ENCODE peak calls at places on chromosomes 4 and X, in eight cellular contexts. E, J, P, K, M, Z, N and B are unnamed samples.

GRCh38 chrX:29397506-29397905 is 810.3 kb downstream of the IL1RAPL1 start:
- DNase-seq in E (no peak), J (peak), P (peak), K (peak), M (peak), Z (no peak), N (no peak), B (no peak)

GRCh38 chrX:120560405-120560841 is 339 bp downstream of the CUL4B start:
- DNase-seq in E (peak), J (no peak), P (no peak), K (peak), M (no peak), Z (no peak), N (peak), B (peak)

GRCh38 chrX:3425031-3425430 is 78.6 kb upstream of the MXRA5 start:
- DNase-seq in E (no peak), J (no peak), P (no peak), K (no peak), M (no peak), Z (no peak), N (no peak), B (no peak)

GRCh38 chr4:138513535-138513934 is 271.4 kb upstream of the SLC7A11 start:
- DNase-seq in E (no peak), J (no peak), P (no peak), K (no peak), M (no peak), Z (no peak), N (no peak), B (no peak)

GRCh38 chr4:169756971-169757574 is 671 bp downstream of the HPF1 start:
- DNase-seq in E (no peak), J (no peak), P (no peak), K (no peak), M (peak), Z (no peak), N (no peak), B (peak)

GRCh38 chr4:161454860-161455259 is 708.9 kb downstream of the FSTL5 start:
- DNase-seq in E (no peak), J (no peak), P (no peak), K (no peak), M (no peak), Z (no peak), N (no peak), B (no peak)

GRCh38 chr4:24433515-24434192 is 150.7 kb downstream of the DHX15 start:
- DNase-seq in E (peak), J (no peak), P (no peak), K (no peak), M (no peak), Z (no peak), N (no peak), B (no peak)

GRCh38 chr4:665381-665750 is 8.7 kb downstream of the ATP5ME start:
- DNase-seq in E (no peak), J (no peak), P (no peak), K (no peak), M (no peak), Z (no peak), N (no peak), B (no peak)

GRCh38 chr4:128228021-128228571 is 59.5 kb downstream of the PGRMC2 start:
- DNase-seq in E (no peak), J (no peak), P (no peak), K (no peak), M (peak), Z (no peak), N (no peak), B (no peak)

GRCh38 chr4:71141125-71141524 is 147.7 kb downstream of the DCK start:
- DNase-seq in E (no peak), J (no peak), P (no peak), K (peak), M (no peak), Z (no peak), N (no peak), B (peak)

GRCh38 chr4:967113-968104 is 6.0 kb downstream of the DGKQ start:
- DNase-seq in E (no peak), J (no peak), P (no peak), K (no peak), M (no peak), Z (no peak), N (no peak), B (no peak)

GRCh38 chr4:165489786-165490185 is 111.0 kb downstream of the CPE start:
- DNase-seq in E (no peak), J (no peak), P (no peak), K (peak), M (no peak), Z (no peak), N (no peak), B (no peak)

GRCh38 chrX:17174671-17175070 is 200.3 kb upstream of the NHS start:
- DNase-seq in E (peak), J (no peak), P (no peak), K (no peak), M (no peak), Z (no peak), N (no peak), B (no peak)

GRCh38 chr4:26220704-26221103 is 100.1 kb upstream of the RBPJ start:
- DNase-seq in E (no peak), J (peak), P (peak), K (peak), M (peak), Z (no peak), N (no peak), B (no peak)

GRCh38 chr4:100486496-100486895 is 31.3 kb downstream of the EMCN start:
- DNase-seq in E (no peak), J (no peak), P (no peak), K (no peak), M (no peak), Z (no peak), N (peak), B (no peak)

GRCh38 chrX:69014200-69014599 is 151.1 kb downstream of the PJA1 start:
- DNase-seq in E (no peak), J (no peak), P (no peak), K (peak), M (peak), Z (peak), N (no peak), B (no peak)

GRCh38 chrX:23773601-23774175 is 9.3 kb upstream of the SAT1 start:
- DNase-seq in E (no peak), J (no peak), P (no peak), K (no peak), M (no peak), Z (no peak), N (no peak), B (peak)

DNA sequence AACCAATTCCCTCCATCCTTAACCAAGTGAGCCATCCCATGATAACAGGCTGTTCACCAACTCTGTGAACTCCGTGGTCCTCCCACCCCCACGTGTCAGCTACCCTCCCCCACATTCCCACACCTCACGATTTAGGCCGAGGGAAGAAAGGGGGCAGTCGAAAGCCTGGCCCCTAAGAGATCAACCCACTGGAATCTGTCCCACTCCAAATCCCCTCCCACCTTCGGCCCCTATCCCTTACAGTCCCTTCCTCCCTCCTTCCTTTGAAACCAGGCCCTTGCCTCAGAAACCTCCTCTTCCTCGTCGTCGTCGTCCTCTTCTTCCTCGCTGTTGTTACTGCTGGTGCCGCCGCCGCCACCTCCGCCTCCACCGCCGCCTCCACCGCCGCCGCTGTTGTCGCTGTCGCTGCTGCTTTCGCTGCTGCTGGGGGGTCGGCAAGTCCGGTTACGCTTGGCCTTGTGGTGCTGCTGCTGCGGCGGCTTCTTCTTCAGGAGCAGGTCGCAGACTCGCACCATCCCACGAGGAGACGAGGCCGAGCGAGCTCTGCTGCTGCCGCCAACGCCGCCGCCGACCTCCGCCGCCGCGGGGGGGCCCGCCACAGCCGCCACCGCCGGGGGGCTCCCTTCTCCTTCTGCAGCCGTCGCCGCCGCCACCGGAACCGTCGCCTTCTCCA is 467 bp downstream of the ANKRD17 start:
- DNase-seq in E (no peak), J (peak), P (no peak), K (peak), M (peak), Z (no peak), N (no peak), B (peak)
- TF ChIP-seq CTCF in E (peak), J (no peak), P (no peak), K (no peak), M (peak), Z (peak), N (no peak), B (peak)

GRCh38 chr4:38819569-38819968 is 15.0 kb upstream of the TLR1 start:
- DNase-seq in E (no peak), J (no peak), P (no peak), K (no peak), M (peak), Z (no peak), N (no peak), B (peak)

GRCh38 chr4:38820329-38821061 is 15.9 kb upstream of the TLR1 start:
- DNase-seq in E (no peak), J (no peak), P (no peak), K (no peak), M (no peak), Z (no peak), N (no peak), B (peak)

GRCh38 chr4:38818441-38818976 is 13.9 kb upstream of the TLR1 start:
- DNase-seq in E (no peak), J (no peak), P (no peak), K (no peak), M (no peak), Z (no peak), N (no peak), B (peak)

GRCh38 chr4:38811307-38811706 is 6.7 kb upstream of the TLR1 start:
- DNase-seq in E (no peak), J (no peak), P (no peak), K (no peak), M (no peak), Z (no peak), N (no peak), B (no peak)

GRCh38 chr4:38815879-38816782 is 11.5 kb upstream of the TLR1 start:
- DNase-seq in E (no peak), J (no peak), P (no peak), K (peak), M (no peak), Z (no peak), N (no peak), B (peak)
- H3K4me3 ChIP-seq in E (no peak), J (no peak), P (no peak), K (no peak), M (no peak), Z (no peak), N (no peak), B (no peak)

DNA sequence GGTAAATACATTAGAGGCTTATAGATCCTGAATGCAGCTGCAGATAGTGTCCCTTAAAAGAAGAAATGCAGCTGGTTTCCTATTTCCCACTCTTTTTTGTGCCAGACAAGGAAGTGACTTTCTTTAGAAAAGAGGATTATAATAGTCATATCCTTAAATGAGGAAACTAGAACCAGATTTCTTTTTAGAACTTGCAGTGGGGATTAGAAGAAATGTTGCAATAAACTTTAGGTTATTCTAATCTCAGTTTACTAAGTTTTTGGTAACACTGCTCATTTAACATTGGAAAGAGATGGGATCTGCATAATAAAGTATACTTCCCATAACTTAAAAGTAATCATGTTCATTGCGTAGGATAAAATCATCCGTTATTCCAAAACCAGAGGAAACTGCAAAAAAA is 101.9 kb downstream of the SLIT2 start:
- DNase-seq in E (no peak), J (no peak), P (no peak), K (no peak), M (no peak), Z (no peak), N (no peak), B (no peak)
- TF ChIP-seq CTCF in E (no peak), J (no peak), P (no peak), K (no peak), M (no peak), Z (no peak), N (no peak), B (no peak)

GRCh38 chr4:36624030-36624429 is 342.6 kb downstream of the DTHD1 start:
- DNase-seq in E (no peak), J (no peak), P (no peak), K (no peak), M (no peak), Z (no peak), N (no peak), B (no peak)
- H3K4me3 ChIP-seq in E (no peak), J (no peak), P (no peak), K (no peak), M (no peak), Z (no peak), N (no peak), B (no peak)

GRCh38 chrX:12113321-12113720 is 25.0 kb upstream of the FRMPD4 start:
- DNase-seq in E (no peak), J (no peak), P (no peak), K (no peak), M (no peak), Z (no peak), N (no peak), B (no peak)

GRCh38 chrX:12118134-12118533 is 20.1 kb upstream of the FRMPD4 start:
- DNase-seq in E (no peak), J (no peak), P (no peak), K (no peak), M (no peak), Z (no peak), N (no peak), B (no peak)

DNA sequence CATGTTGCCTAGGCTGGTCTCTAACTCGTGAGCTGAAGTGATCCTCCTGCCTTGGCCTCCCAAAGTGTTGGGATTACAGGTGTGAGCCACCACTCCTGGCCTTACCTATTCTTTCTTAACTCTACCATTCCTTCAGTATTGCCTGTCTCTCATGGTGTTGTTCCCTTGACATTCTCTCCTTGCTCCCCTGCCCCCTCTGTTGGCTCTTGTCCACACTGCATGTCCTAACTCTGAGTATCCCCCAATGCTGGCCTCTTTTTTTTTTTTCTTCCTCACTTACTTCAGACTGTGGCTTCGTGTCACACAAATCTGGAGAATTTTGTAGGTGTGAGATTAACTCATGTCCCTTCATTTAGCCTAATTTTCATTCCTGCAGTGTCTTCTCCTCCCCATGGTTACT is 22.9 kb upstream of the FRMPD4 start:
- DNase-seq in E (no peak), J (no peak), P (no peak), K (no peak), M (no peak), Z (no peak), N (no peak), B (no peak)
- TF ChIP-seq CTCF in E (no peak), J (no peak), P (no peak), K (peak), M (peak), Z (no peak), N (no peak), B (peak)

GRCh38 chr4:15779336-15779735 is 1.2 kb downstream of the CD38 start:
- DNase-seq in E (peak), J (peak), P (no peak), K (peak), M (peak), Z (peak), N (peak), B (no peak)

GRCh38 chr4:15776871-15777648 is 1.1 kb upstream of the CD38 start:
- DNase-seq in E (no peak), J (no peak), P (no peak), K (no peak), M (no peak), Z (no peak), N (no peak), B (peak)

GRCh38 chr4:15777697-15778096 is 431 bp upstream of the CD38 start:
- DNase-seq in E (no peak), J (no peak), P (no peak), K (no peak), M (no peak), Z (no peak), N (no peak), B (no peak)

GRCh38 chr4:15778742-15779231 is 659 bp downstream of the CD38 start:
- DNase-seq in E (peak), J (peak), P (no peak), K (no peak), M (peak), Z (no peak), N (peak), B (peak)

DNA sequence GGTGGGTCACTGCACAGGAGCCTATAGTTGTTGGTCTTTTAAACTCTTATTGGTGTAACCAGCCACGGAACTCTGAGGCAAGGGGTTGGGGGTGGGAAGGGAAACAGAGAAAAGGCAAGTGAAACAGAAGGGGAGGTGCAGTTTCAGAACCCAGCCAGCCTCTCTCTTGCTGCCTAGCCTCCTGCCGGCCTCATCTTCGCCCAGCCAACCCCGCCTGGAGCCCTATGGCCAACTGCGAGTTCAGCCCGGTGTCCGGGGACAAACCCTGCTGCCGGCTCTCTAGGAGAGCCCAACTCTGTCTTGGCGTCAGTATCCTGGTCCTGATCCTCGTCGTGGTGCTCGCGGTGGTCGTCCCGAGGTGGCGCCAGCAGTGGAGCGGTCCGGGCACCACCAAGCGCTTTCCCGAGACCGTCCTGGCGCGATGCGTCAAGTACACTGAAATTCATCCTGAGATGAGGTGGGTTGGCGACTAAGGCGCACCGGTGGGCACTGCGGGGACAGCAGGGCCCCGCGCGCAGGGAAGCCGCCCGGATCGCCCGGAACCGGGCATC is at the start of gene CD38:
- DNase-seq in E (peak), J (peak), P (no peak), K (no peak), M (no peak), Z (no peak), N (no peak), B (peak)
- H3K4me3 ChIP-seq in E (peak), J (peak), P (peak), K (peak), M (peak), Z (peak), N (peak), B (peak)

DNA sequence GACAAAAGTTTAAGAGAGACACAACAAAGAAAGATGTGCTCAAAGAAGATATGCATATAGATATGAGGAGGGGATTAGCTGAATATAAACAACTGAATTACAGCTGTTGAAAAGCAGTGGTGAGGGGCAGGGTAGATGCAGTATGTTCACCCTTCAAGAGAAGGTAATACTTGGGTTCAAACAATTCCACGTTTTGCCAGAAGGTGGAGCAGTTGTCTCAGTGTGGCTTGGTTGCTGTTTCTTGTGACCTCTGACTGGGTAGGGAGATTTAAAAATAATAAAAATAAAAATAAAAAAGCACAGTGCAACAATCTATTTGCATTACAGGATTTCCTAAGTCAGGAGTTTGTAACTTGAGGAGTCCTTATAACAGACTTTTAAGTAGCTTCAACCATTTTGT is 23.3 kb downstream of the PHOX2B start:
- DNase-seq in E (no peak), J (no peak), P (no peak), K (no peak), M (no peak), Z (no peak), N (no peak), B (no peak)
- TF ChIP-seq CTCF in E (no peak), J (peak), P (peak), K (peak), M (peak), Z (no peak), N (no peak), B (peak)

GRCh38 chr4:184150102-184150839 is 67.4 kb downstream of the ENPP6 start:
- DNase-seq in E (no peak), J (no peak), P (no peak), K (no peak), M (no peak), Z (no peak), N (peak), B (no peak)
- H3K4me3 ChIP-seq in E (no peak), J (no peak), P (no peak), K (no peak), M (no peak), Z (no peak), N (no peak), B (no peak)

GRCh38 chr4:173230077-173230476 is 61.5 kb downstream of the GALNT7 start:
- DNase-seq in E (no peak), J (no peak), P (no peak), K (no peak), M (no peak), Z (no peak), N (no peak), B (peak)

GRCh38 chr4:173235050-173235449 is 66.4 kb downstream of the GALNT7 start:
- DNase-seq in E (no peak), J (no peak), P (no peak), K (no peak), M (no peak), Z (no peak), N (no peak), B (no peak)

GRCh38 chr4:173227753-173228152 is 59.1 kb downstream of the GALNT7 start:
- DNase-seq in E (no peak), J (no peak), P (no peak), K (no peak), M (no peak), Z (no peak), N (no peak), B (no peak)

GRCh38 chr4:173237152-173237551 is 68.5 kb downstream of the GALNT7 start:
- DNase-seq in E (no peak), J (no peak), P (no peak), K (no peak), M (no peak), Z (no peak), N (no peak), B (no peak)

GRCh38 chr4:173231916-173232315 is 63.3 kb downstream of the GALNT7 start:
- DNase-seq in E (no peak), J (no peak), P (no peak), K (peak), M (peak), Z (no peak), N (no peak), B (peak)
- TF ChIP-seq CTCF in E (peak), J (no peak), P (peak), K (peak), M (no peak), Z (peak), N (no peak), B (peak)